ENCODE peak calls at places on chromosome 9, in seven cellular contexts. G, R, V, M, T, C and F are unnamed samples.

GRCh38 chr9:109813829-109814228 is 33.8 kb downstream of the PALM2AKAP2 start:
- DNase-seq in M (no peak), V (peak), T (no peak), R (no peak), C (no peak), G (no peak), F (no peak)

GRCh38 chr9:136902259-136902821 is 16.0 kb downstream of the TRAF2 start:
- DNase-seq in V (no peak), G (peak), C (peak), M (peak), T (no peak), R (peak), F (peak)

GRCh38 chr9:84669293-84670105 is at the start of gene NTRK2:
- DNase-seq in C (no peak), M (no peak), R (no peak), G (no peak), V (no peak), T (no peak), F (no peak)

GRCh38 chr9:109894921-109895758 is 115.1 kb downstream of the PALM2AKAP2 start:
- DNase-seq in G (no peak), R (no peak), T (no peak), C (no peak), V (no peak), M (no peak), F (no peak)

GRCh38 chr9:129137292-129138143 is 26.3 kb downstream of the PTPA start:
- DNase-seq in T (no peak), R (no peak), C (no peak), G (no peak), V (no peak), M (no peak), F (no peak)

GRCh38 chr9:86494644-86495081 is 140.5 kb upstream of the TUT7 start:
- DNase-seq in C (no peak), T (no peak), R (no peak), V (no peak), G (no peak), M (no peak), F (no peak)

GRCh38 chr9:74770508-74771261 is 117.0 kb downstream of the TRPM6 start:
- DNase-seq in G (peak), V (peak), C (no peak), R (no peak), M (peak), T (peak), F (no peak)

GRCh38 chr9:93815677-93816076 is 139.5 kb downstream of the BARX1 start:
- DNase-seq in R (no peak), M (no peak), G (no peak), C (no peak), V (no peak), T (no peak), F (no peak)

GRCh38 chr9:129002989-129003388 is 25.1 kb downstream of the SH3GLB2 start:
- DNase-seq in T (no peak), G (no peak), V (no peak), R (peak), M (no peak), C (no peak), F (no peak)

GRCh38 chr9:130319300-130319699 is 53.7 kb downstream of the HMCN2 start:
- DNase-seq in M (no peak), G (no peak), C (no peak), R (no peak), V (no peak), T (no peak), F (no peak)

GRCh38 chr9:35350212-35350611 is 139.7 kb upstream of the RUSC2 start:
- DNase-seq in V (no peak), R (no peak), M (no peak), C (no peak), T (no peak), G (no peak), F (no peak)

GRCh38 chr9:70403166-70403565 is 11.3 kb downstream of the KLF9 start:
- DNase-seq in C (peak), R (no peak), V (no peak), T (no peak), M (no peak), G (no peak), F (no peak)

GRCh38 chr9:98146101-98146991 is 27.3 kb upstream of the TRIM14 start:
- DNase-seq in V (peak), M (peak), R (peak), T (no peak), C (no peak), G (peak), F (peak)
- TF ChIP-seq POLR2AphosphoS5 in V (no peak), M (peak), R (no peak), T (no peak), C (no peak), G (peak), F (peak)

GRCh38 chr9:125189361-125190289 is at the start of gene PPP6C:
- DNase-seq in V (peak), G (peak), T (peak), M (peak), R (peak), C (peak), F (peak)
- TF ChIP-seq POLR2A in V (peak), G (peak), T (peak), M (peak), R (peak), C (peak), F (peak)

GRCh38 chr9:20625003-20625349 is 2.7 kb upstream of the MLLT3 start:
- DNase-seq in G (no peak), V (no peak), M (no peak), T (no peak), R (no peak), C (no peak), F (no peak)

GRCh38 chr9:20624201-20625002 is 2.1 kb upstream of the MLLT3 start:
- DNase-seq in R (no peak), G (peak), V (peak), T (peak), M (peak), C (peak), F (peak)

GRCh38 chr9:20622330-20623020 is at the start of gene MLLT3:
- DNase-seq in G (peak), C (peak), T (peak), M (peak), V (peak), R (peak), F (peak)

GRCh38 chr9:20623021-20623747 is 885 bp upstream of the MLLT3 start:
- DNase-seq in V (no peak), R (peak), C (peak), G (peak), T (no peak), M (peak), F (peak)

DNA sequence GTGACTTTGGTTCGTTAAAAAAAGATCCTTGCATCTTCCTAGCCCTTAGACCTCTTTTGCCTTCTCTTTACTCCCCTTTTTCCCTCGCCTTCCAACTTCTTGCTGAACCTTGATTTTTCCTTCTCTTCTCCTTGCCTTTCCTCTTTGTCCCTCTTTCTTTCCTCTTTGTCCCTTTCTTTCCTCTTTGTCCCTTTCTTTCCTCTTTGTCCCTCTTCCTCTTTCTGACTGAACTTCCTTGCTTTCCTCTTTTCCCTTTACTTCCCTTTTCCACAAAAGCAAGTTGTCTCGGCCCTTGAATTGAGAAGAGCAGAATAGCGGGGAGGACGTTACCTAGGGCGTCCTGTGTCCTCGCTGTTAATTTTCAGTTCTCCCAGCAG is 1.4 kb upstream of the MLLT3 start:
- DNase-seq in R (no peak), T (no peak), G (no peak), V (no peak), M (no peak), C (no peak), F (no peak)
- H3K4me3 ChIP-seq in R (peak), T (peak), G (peak), V (peak), M (peak), C (peak), F (peak)

GRCh38 chr9:113600871-113601545 is 137.5 kb downstream of the RGS3 start:
- DNase-seq in V (no peak), R (no peak), G (no peak), T (no peak), M (no peak), C (no peak), F (no peak)

GRCh38 chr9:113600477-113600851 is 136.9 kb downstream of the RGS3 start:
- DNase-seq in C (no peak), R (no peak), G (no peak), M (no peak), V (no peak), T (no peak), F (no peak)

GRCh38 chr9:113604393-113604792 is 140.9 kb downstream of the RGS3 start:
- DNase-seq in C (no peak), T (no peak), M (no peak), V (no peak), G (no peak), R (no peak), F (no peak)

GRCh38 chr9:113603773-113604172 is 140.2 kb downstream of the RGS3 start:
- DNase-seq in T (no peak), C (no peak), G (no peak), R (no peak), V (no peak), M (no peak), F (no peak)

DNA sequence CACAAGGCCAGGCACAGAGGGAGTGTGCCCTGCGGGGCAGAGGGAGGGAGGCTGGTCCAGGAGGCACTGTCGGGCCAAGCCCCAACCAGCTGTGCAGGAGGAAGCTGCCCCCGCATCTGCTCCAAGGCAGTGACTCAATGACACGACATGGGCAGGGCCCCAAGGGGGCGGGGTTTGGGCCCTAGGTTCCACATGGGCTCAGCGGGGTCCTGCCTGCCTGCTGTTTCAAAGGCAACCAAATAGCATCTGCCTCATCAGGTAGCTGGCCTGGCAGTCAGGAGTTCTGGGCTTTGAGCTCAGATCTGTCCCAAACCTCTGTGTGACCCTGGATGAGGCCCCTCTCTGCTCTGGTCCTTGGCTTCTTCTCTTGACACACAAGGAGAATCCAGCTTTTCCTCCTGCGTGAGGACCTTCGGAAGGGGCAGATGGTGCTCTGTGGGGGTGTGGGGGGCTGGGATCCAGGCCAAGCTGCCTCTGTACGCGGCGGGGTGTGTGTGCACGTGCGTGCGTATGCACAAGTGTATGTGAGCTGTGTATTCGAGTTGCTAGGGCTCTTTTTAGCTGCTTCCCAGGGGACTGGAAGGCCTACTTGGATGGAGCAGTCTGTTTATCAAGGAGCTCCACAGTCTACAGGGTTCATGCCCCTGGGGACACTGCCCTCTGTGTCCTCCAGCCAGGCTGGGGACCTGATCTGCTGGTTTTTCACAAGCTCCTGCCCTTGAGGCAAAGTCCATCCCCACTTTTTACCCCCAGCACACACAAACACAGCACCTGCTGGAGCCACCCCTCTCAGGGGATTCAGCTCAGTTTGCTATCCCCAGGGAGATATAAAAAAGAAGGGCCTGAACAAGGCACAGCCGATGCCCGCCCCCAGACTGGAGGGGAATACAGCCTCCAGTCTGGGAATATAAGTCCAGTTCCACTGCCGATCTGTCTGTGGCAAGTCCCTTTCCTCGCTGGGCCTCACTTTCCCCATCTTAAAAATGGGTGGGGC is 138.9 kb downstream of the RGS3 start:
- DNase-seq in V (peak), C (peak), R (peak), M (peak), G (peak), T (peak), F (no peak)
- TF ChIP-seq POLR2AphosphoS5 in V (no peak), C (peak), R (no peak), M (no peak), G (no peak), T (peak), F (no peak)

DNA sequence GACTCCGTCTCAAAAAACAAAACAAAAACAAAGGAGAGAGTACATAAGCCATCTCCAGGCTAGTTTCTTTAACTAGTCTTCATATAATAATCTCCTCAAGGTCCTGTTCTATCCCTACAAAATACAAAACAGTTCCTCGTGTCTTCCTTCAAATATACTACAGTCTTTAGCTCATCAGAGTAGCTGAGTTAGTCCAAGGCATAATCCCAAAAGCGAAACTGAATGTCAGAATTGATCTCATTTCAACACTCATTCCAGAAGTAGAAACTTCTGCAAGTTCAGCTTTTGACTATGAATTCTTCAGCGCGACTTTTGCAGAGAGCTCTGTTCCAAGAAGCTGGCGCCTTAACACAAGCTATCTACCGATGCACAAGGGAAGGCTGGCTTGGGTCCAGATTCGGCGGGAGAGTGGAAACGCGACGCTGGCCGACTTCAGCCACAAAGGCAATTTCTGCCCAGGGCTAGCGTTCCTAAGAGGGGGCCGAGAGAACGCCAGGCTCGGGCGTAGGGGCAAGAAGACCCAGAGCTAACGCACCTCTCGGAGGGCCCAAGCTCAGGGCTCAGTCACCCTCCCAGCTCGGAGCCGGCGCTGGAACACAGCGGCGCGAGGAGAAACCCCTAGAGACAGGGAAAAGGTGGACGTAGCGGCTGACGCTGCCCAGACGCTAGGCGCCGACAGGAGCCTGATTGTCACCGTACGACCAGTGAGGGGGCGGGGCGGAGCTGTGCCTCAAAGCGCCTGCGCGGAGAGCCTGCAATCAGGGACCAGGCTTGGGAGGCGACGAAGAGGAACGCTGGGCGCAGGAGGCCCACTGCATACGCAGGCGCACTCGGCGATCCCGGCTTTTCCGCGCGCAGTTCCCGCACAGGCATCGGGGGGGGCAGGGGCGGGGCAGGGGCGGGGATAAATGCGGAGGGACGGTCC is 469 bp upstream of the HSDL2 start:
- DNase-seq in C (peak), M (peak), R (peak), V (peak), T (peak), G (peak), F (peak)
- TF ChIP-seq POLR2A in C (peak), M (peak), R (peak), V (peak), T (peak), G (peak), F (peak)